ENCODE peak calls at places on chromosomes 3 and 15, in eight cellular contexts. I is esophagus squamous epithelium; X is endothelial cell of umbilical vein; D is substantia nigra; A is RWPE1; N is trophoblast cell; C is right atrium auricular region; K is effector memory CD4-positive, alpha-beta T cell. G is an unnamed sample.

GRCh38 chr3:196207159-196207832 is 3.9 kb downstream of the ZDHHC19 start:
- DNase-seq in I (no peak), X (no peak), D (no peak), A (no peak), N (peak), C (no peak), K (peak), G (no peak)

GRCh38 chr15:23422099-23422945 is 24.7 kb downstream of the GOLGA6L2 start:
- DNase-seq in I (no peak), X (no peak), D (no peak), A (no peak), N (no peak), C (no peak), K (no peak), G (no peak)

GRCh38 chr3:152444029-152444641 is 175.4 kb downstream of the MBNL1 start:
- DNase-seq in I (no peak), X (peak), D (no peak), A (peak), N (peak), C (no peak), K (no peak), G (no peak)

GRCh38 chr15:88985547-88986393 is 72.6 kb upstream of the MFGE8 start:
- DNase-seq in I (no peak), X (no peak), D (no peak), A (no peak), N (no peak), C (no peak), K (no peak), G (no peak)

GRCh38 chr3:179015551-179016020 is 56.0 kb downstream of the ZMAT3 start:
- DNase-seq in I (no peak), X (peak), D (no peak), A (peak), N (peak), C (no peak), K (peak), G (no peak)

GRCh38 chr3:161854232-161854771 is 357.7 kb downstream of the OTOL1 start:
- DNase-seq in I (no peak), X (no peak), D (no peak), A (peak), N (peak), C (no peak), K (no peak), G (no peak)

GRCh38 chr3:99627062-99627826 is 11.2 kb upstream of the COL8A1 start:
- DNase-seq in I (no peak), X (peak), D (no peak), A (peak), N (no peak), C (no peak), K (no peak), G (no peak)

GRCh38 chr3:149784064-149784704 is 8.2 kb downstream of the ANKUB1 start:
- DNase-seq in I (no peak), X (peak), D (no peak), A (peak), N (no peak), C (no peak), K (no peak), G (no peak)

GRCh38 chr3:192090586-192090985 is 629.6 kb downstream of the PYDC2 start:
- DNase-seq in I (no peak), X (no peak), D (no peak), A (no peak), N (peak), C (no peak), K (no peak), G (no peak)

GRCh38 chr3:196097373-196098154 is 15.7 kb upstream of the TFRC start:
- DNase-seq in I (no peak), X (no peak), D (no peak), A (no peak), N (no peak), C (no peak), K (no peak), G (no peak)

GRCh38 chr3:123782488-123782887 is 101.6 kb downstream of the MYLK start:
- DNase-seq in I (no peak), X (no peak), D (no peak), A (no peak), N (no peak), C (no peak), K (no peak), G (no peak)

GRCh38 chr3:188948658-188949400 is 222.9 kb upstream of the TPRG1 start:
- DNase-seq in I (no peak), X (peak), D (no peak), A (peak), N (peak), C (no peak), K (no peak), G (peak)

GRCh38 chr3:7800006-7800780 is 701.4 kb upstream of the LMCD1 start:
- DNase-seq in I (no peak), X (peak), D (no peak), A (no peak), N (peak), C (no peak), K (no peak), G (no peak)

GRCh38 chr3:139564290-139564861 is 24.8 kb upstream of the RBP1 start:
- DNase-seq in I (no peak), X (no peak), D (no peak), A (no peak), N (no peak), C (no peak), K (no peak), G (no peak)

GRCh38 chr3:120506076-120506827 is 55.5 kb upstream of the FSTL1 start:
- DNase-seq in I (no peak), X (peak), D (no peak), A (no peak), N (no peak), C (no peak), K (no peak), G (no peak)

GRCh38 chr15:71455107-71455506 is 339.8 kb downstream of the THSD4 start:
- DNase-seq in I (no peak), X (no peak), D (no peak), A (no peak), N (no peak), C (no peak), K (no peak), G (no peak)

GRCh38 chr15:83929619-83930018 is 275.7 kb downstream of the ADAMTSL3 start:
- DNase-seq in I (no peak), X (no peak), D (no peak), A (no peak), N (no peak), C (no peak), K (no peak), G (no peak)

GRCh38 chr3:194045289-194045688 is 90.7 kb upstream of the HES1 start:
- DNase-seq in I (no peak), X (no peak), D (no peak), A (no peak), N (no peak), C (no peak), K (no peak), G (no peak)

GRCh38 chr3:181723568-181724431 is 12.1 kb downstream of the SOX2 start:
- DNase-seq in I (no peak), X (no peak), D (no peak), A (no peak), N (no peak), C (no peak), K (no peak), G (peak)

GRCh38 chr15:67899596-67900283 is 59.9 kb upstream of the RNU6-1 start:
- DNase-seq in I (no peak), X (no peak), D (no peak), A (no peak), N (no peak), C (no peak), K (no peak), G (no peak)

GRCh38 chr3:156899951-156900350 is 73.8 kb downstream of the LEKR1 start:
- DNase-seq in I (no peak), X (no peak), D (no peak), A (no peak), N (no peak), C (no peak), K (no peak), G (no peak)

GRCh38 chr3:159472611-159473010 is 516.0 kb upstream of the IL12A start:
- DNase-seq in I (no peak), X (no peak), D (no peak), A (no peak), N (no peak), C (no peak), K (no peak), G (no peak)

GRCh38 chr3:170225166-170225565 is 2.9 kb downstream of the PRKCI start:
- DNase-seq in I (no peak), X (no peak), D (no peak), A (no peak), N (no peak), C (no peak), K (no peak), G (no peak)

GRCh38 chr3:28916713-28917499 is 364.0 kb upstream of the RBMS3 start:
- DNase-seq in I (no peak), X (peak), D (peak), A (peak), N (no peak), C (peak), K (no peak), G (peak)

GRCh38 chr15:45276851-45277250 is 24.8 kb downstream of the SLC28A2 start:
- DNase-seq in I (no peak), X (peak), D (no peak), A (peak), N (peak), C (no peak), K (no peak), G (no peak)

GRCh38 chr15:78312551-78312950 is 13.1 kb upstream of the SKIC8 start:
- DNase-seq in I (no peak), X (no peak), D (no peak), A (no peak), N (no peak), C (no peak), K (no peak), G (no peak)
- H3K27ac ChIP-seq in I (no peak), X (no peak), D (no peak), A (no peak), N (no peak), C (no peak), K (no peak), G (no peak)

DNA sequence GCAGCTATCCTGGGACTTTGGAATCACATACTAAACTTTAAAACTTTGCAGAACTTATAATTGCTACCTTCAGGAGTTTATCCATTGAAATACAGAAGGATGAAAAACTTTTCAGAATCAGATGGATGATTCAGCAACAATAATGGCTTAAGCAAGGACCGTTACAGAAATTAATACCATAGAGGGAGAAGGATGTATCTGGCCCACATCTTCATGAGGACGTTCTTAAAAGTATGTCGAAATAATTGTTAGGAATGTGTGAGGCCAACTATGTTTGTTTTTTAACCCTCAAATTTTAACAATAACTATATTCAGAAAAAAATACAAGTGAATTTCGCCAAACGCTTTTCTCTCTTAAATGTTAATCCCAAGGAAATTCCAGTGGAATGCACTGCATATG is 105.3 kb upstream of the EPHA3 start:
- DNase-seq in I (no peak), X (no peak), D (no peak), A (no peak), N (no peak), C (no peak), K (no peak), G (no peak)
- H3K27ac ChIP-seq in I (no peak), X (no peak), D (no peak), A (no peak), N (no peak), C (no peak), K (no peak), G (no peak)

GRCh38 chr15:64249406-64249805 is 86.6 kb upstream of the PPIB start:
- DNase-seq in I (no peak), X (no peak), D (no peak), A (peak), N (no peak), C (no peak), K (no peak), G (no peak)

GRCh38 chr15:64246364-64247189 is 83.8 kb upstream of the PPIB start:
- DNase-seq in I (no peak), X (peak), D (no peak), A (peak), N (peak), C (no peak), K (no peak), G (no peak)

GRCh38 chr15:64245405-64245804 is 82.6 kb upstream of the PPIB start:
- DNase-seq in I (no peak), X (no peak), D (no peak), A (no peak), N (no peak), C (no peak), K (no peak), G (no peak)

GRCh38 chr15:64247906-64248541 is 85.2 kb upstream of the PPIB start:
- DNase-seq in I (no peak), X (peak), D (no peak), A (peak), N (peak), C (no peak), K (no peak), G (no peak)

GRCh38 chr15:64247535-64247905 is 84.7 kb upstream of the PPIB start:
- DNase-seq in I (no peak), X (peak), D (no peak), A (no peak), N (no peak), C (no peak), K (no peak), G (no peak)
- H3K27ac ChIP-seq in I (no peak), X (peak), D (no peak), A (no peak), N (no peak), C (peak), K (no peak), G (peak)

DNA sequence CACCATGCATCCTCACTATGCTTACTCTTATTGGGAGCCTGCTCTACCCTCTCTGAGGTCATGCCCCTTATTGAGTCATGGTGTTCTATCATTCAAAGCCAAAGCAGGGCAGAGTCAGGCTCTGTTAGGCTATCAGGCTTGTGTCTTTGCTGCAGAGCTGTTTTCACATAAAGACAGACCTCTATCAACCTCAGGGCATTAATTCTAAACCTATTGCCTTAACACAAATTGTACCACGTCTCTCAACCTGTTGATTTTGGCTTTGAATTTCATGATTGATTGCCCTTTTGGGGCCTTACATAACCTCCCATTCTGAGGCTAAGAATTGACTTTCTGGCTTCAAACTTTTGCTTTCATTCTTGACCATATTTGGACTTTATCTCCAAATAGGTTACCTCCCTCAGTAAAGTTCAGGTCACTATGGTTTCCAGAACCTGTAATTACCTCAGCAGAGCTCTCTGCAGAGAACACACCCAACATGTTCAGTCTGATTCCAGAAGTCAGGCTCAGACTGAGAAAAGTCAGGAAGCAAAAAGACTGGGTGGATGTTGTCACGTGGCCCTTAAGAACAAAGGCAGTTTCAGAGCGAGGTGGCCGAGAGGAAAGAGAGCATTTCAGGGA is 221.4 kb upstream of the NANOGP8 start:
- DNase-seq in I (no peak), X (peak), D (no peak), A (peak), N (peak), C (no peak), K (no peak), G (no peak)
- H3K27ac ChIP-seq in I (peak), X (peak), D (no peak), A (no peak), N (peak), C (peak), K (no peak), G (no peak)

G was measured in caudate nucleus.